ENCODE peak calls at places on chromosomes 5 and 9, in nine cellular contexts. U, B, C, H, M, A, L, E and O are unnamed samples.

GRCh38 chr5:172107606-172108005 is 80.4 kb downstream of the STK10 start:
- DNase-seq in U (peak; percentile 99), B (no peak), C (no peak), H (peak; percentile 79), M (no peak), A (peak; percentile 49), L (no peak), E (no peak), O (no peak)

GRCh38 chr9:116318463-116319271 is 165.1 kb downstream of the PAPPA start:
- DNase-seq in U (peak; percentile 15), B (no peak), C (peak; percentile 69), H (peak; percentile 72), M (no peak), A (no peak), L (no peak), E (no peak), O (no peak)

GRCh38 chr5:147510885-147511284 is 1.0 kb upstream of the DPYSL3 start:
- DNase-seq in U (no peak), B (no peak), C (no peak), H (no peak), M (no peak), A (no peak), L (no peak), E (no peak), O (peak; percentile 27)

GRCh38 chr9:331197-331596 is 116.5 kb downstream of the DOCK8 start:
- DNase-seq in U (no peak), B (no peak), C (no peak), H (no peak), M (no peak), A (no peak), L (no peak), E (no peak), O (no peak)

GRCh38 chr9:117564839-117565238 is 139.4 kb upstream of the TLR4 start:
- DNase-seq in U (no peak), B (no peak), C (no peak), H (no peak), M (no peak), A (no peak), L (no peak), E (no peak), O (no peak)

GRCh38 chr5:107011530-107012115 is 659.1 kb downstream of the EFNA5 start:
- DNase-seq in U (no peak), B (no peak), C (no peak), H (no peak), M (no peak), A (no peak), L (no peak), E (no peak), O (peak; percentile 68)

GRCh38 chr9:127036437-127036836 is 86.0 kb downstream of the ANGPTL2 start:
- DNase-seq in U (no peak), B (no peak), C (no peak), H (peak; percentile 62), M (no peak), A (no peak), L (no peak), E (no peak), O (no peak)

GRCh38 chr5:153222956-153223355 is 267.5 kb upstream of the GRIA1 start:
- DNase-seq in U (peak; percentile 51), B (no peak), C (no peak), H (peak; percentile 80), M (no peak), A (no peak), L (no peak), E (no peak), O (no peak)

GRCh38 chr5:132387649-132388117 is 18.2 kb downstream of the SLC22A5 start:
- DNase-seq in U (peak; percentile 100), B (no peak), C (peak; percentile 71), H (peak; percentile 91), M (no peak), A (peak; percentile 97), L (no peak), E (no peak), O (no peak)

GRCh38 chr5:170485606-170485911 is 18.3 kb upstream of the KCNIP1 start:
- DNase-seq in U (no peak), B (no peak), C (no peak), H (no peak), M (no peak), A (no peak), L (no peak), E (no peak), O (no peak)

GRCh38 chr9:137173795-137174664 is 2.2 kb upstream of the TMEM210 start:
- DNase-seq in U (no peak), B (no peak), C (no peak), H (no peak), M (no peak), A (no peak), L (no peak), E (no peak), O (no peak)

GRCh38 chr9:17695482-17695881 is 116.6 kb downstream of the SH3GL2 start:
- DNase-seq in U (no peak), B (no peak), C (no peak), H (no peak), M (no peak), A (no peak), L (no peak), E (no peak), O (no peak)

GRCh38 chr5:136626531-136626930 is 261.2 kb upstream of the TRPC7 start:
- DNase-seq in U (no peak), B (no peak), C (no peak), H (no peak), M (no peak), A (no peak), L (no peak), E (no peak), O (no peak)

GRCh38 chr5:179720222-179720621 is 12.4 kb upstream of the MAML1 start:
- DNase-seq in U (no peak), B (no peak), C (no peak), H (no peak), M (no peak), A (no peak), L (no peak), E (no peak), O (no peak)

GRCh38 chr5:177317959-177318377 is 6.3 kb upstream of the MXD3 start:
- DNase-seq in U (peak; percentile 77), B (peak; percentile 73), C (peak; percentile 70), H (peak; percentile 88), M (peak; percentile 64), A (peak; percentile 48), L (peak; percentile 80), E (peak; percentile 44), O (peak; percentile 33)

GRCh38 chr5:177089146-177089545 is 2.4 kb downstream of the FGFR4 start:
- DNase-seq in U (no peak), B (no peak), C (no peak), H (no peak), M (no peak), A (no peak), L (no peak), E (no peak), O (no peak)

GRCh38 chr9:127796225-127796813 is 6.4 kb upstream of the FPGS start:
- DNase-seq in U (peak; percentile 51), B (no peak), C (no peak), H (no peak), M (no peak), A (no peak), L (no peak), E (no peak), O (no peak)

GRCh38 chr5:149485655-149486615 is 65.3 kb downstream of the CSNK1A1 start:
- DNase-seq in U (peak; percentile 100), B (no peak), C (peak; percentile 94), H (peak; percentile 100), M (no peak), A (peak; percentile 97), L (no peak), E (peak; percentile 5), O (peak; percentile 10)

GRCh38 chr5:73865315-73865714 is 239.3 kb downstream of the ARHGEF28 start:
- DNase-seq in U (no peak), B (no peak), C (no peak), H (no peak), M (no peak), A (no peak), L (no peak), E (no peak), O (no peak)

GRCh38 chr5:139636207-139636792 is 11.8 kb upstream of the CXXC5 start:
- DNase-seq in U (no peak), B (peak; percentile 74), C (no peak), H (peak; percentile 18), M (no peak), A (no peak), L (no peak), E (no peak), O (no peak)

GRCh38 chr9:14722391-14723035 is at the start of gene CER1:
- DNase-seq in U (no peak), B (no peak), C (no peak), H (no peak), M (no peak), A (no peak), L (no peak), E (peak; percentile 76), O (peak; percentile 91)

GRCh38 chr5:103293099-103293498 is 34.5 kb downstream of the MACIR start:
- DNase-seq in U (peak; percentile 22), B (no peak), C (no peak), H (no peak), M (no peak), A (no peak), L (no peak), E (no peak), O (no peak)

GRCh38 chr9:98637381-98637780 is 71.4 kb downstream of the GABBR2 start:
- DNase-seq in U (peak; percentile 14), B (no peak), C (no peak), H (peak; percentile 29), M (no peak), A (no peak), L (no peak), E (no peak), O (no peak)

GRCh38 chr9:136339173-136339957 is 12.0 kb downstream of the GPSM1 start:
- DNase-seq in U (peak; percentile 58), B (no peak), C (no peak), H (peak; percentile 61), M (no peak), A (no peak), L (peak; percentile 85), E (no peak), O (no peak)

GRCh38 chr5:105817906-105818305 is 1852.8 kb downstream of the EFNA5 start:
- DNase-seq in U (no peak), B (no peak), C (no peak), H (peak; percentile 11), M (no peak), A (no peak), L (no peak), E (no peak), O (no peak)

GRCh38 chr9:71253021-71253420 is 131.6 kb upstream of the TRPM3 start:
- DNase-seq in U (peak; percentile 57), B (no peak), C (no peak), H (peak; percentile 25), M (no peak), A (no peak), L (no peak), E (no peak), O (no peak)

GRCh38 chr5:173614591-173614990 is 1.9 kb downstream of the BOD1 start:
- DNase-seq in U (no peak), B (no peak), C (no peak), H (no peak), M (no peak), A (no peak), L (no peak), E (no peak), O (no peak)

GRCh38 chr9:116860509-116861120 is 173.5 kb downstream of the TRIM32 start:
- DNase-seq in U (peak; percentile 73), B (peak; percentile 2), C (peak; percentile 52), H (peak; percentile 74), M (peak; percentile 0), A (peak; percentile 70), L (peak; percentile 71), E (peak; percentile 66), O (peak; percentile 64)

GRCh38 chr5:115295775-115296129 is 702 bp downstream of the CCDC112 start:
- DNase-seq in U (no peak), B (no peak), C (no peak), H (no peak), M (no peak), A (no peak), L (peak; percentile 18), E (no peak), O (no peak)

GRCh38 chr9:131318211-131318610 is 28.7 kb downstream of the PLPP7 start:
- DNase-seq in U (peak; percentile 11), B (no peak), C (no peak), H (no peak), M (no peak), A (no peak), L (no peak), E (no peak), O (no peak)

GRCh38 chr5:81558188-81558587 is 164.3 kb upstream of the ACOT12 start:
- DNase-seq in U (no peak), B (no peak), C (no peak), H (no peak), M (no peak), A (no peak), L (no peak), E (no peak), O (no peak)